ENCODE peak calls at places on chromosomes 6 and 20, in five cellular contexts. One of them, this sample, is unnamed.

GRCh38 chr20:59146801-59147118 is 16.9 kb upstream of the ZNF831 start:
- DNase-seq in HL-60: no peak
- DNase-seq in hypothalamus: no peak
- DNase-seq in stimulated activated CD4-positive, alpha-beta T cell treated with anti-CD3 and anti-CD28 coated beads, Interleukin-2, amount 100 ng/mL, for 48 hours: no peak
- DNase-seq in naive thymus-derived CD8-positive, alpha-beta T cell: no peak
- DNase-seq in this sample: no peak

GRCh38 chr20:32585011-32585518 is at the start of gene NOL4L:
- DNase-seq in HL-60: peak; percentile 29
- DNase-seq in naive thymus-derived CD8-positive, alpha-beta T cell: peak; percentile 35
- DNase-seq in stimulated activated CD4-positive, alpha-beta T cell treated with anti-CD3 and anti-CD28 coated beads, Interleukin-2, amount 100 ng/mL, for 48 hours: no peak
- DNase-seq in hypothalamus: no peak
- DNase-seq in this sample: peak; percentile 45

GRCh38 chr20:44834693-44835092 is 24.3 kb upstream of the RIMS4 start:
- DNase-seq in naive thymus-derived CD8-positive, alpha-beta T cell: no peak
- DNase-seq in HL-60: no peak
- DNase-seq in stimulated activated CD4-positive, alpha-beta T cell treated with anti-CD3 and anti-CD28 coated beads, Interleukin-2, amount 100 ng/mL, for 48 hours: no peak
- DNase-seq in hypothalamus: no peak
- DNase-seq in this sample: no peak

GRCh38 chr6:139135578-139136545 is 982 bp downstream of the HECA start:
- DNase-seq in HL-60: peak; percentile 74
- DNase-seq in hypothalamus: no peak
- DNase-seq in stimulated activated CD4-positive, alpha-beta T cell treated with anti-CD3 and anti-CD28 coated beads, Interleukin-2, amount 100 ng/mL, for 48 hours: no peak
- DNase-seq in naive thymus-derived CD8-positive, alpha-beta T cell: peak; percentile 33
- DNase-seq in this sample: peak; percentile 73

GRCh38 chr6:124926435-124926834 is 35.8 kb upstream of the RNF217 start:
- DNase-seq in HL-60: no peak
- DNase-seq in stimulated activated CD4-positive, alpha-beta T cell treated with anti-CD3 and anti-CD28 coated beads, Interleukin-2, amount 100 ng/mL, for 48 hours: no peak
- DNase-seq in hypothalamus: no peak
- DNase-seq in naive thymus-derived CD8-positive, alpha-beta T cell: no peak
- DNase-seq in this sample: no peak

GRCh38 chr20:63333241-63333836 is 27.8 kb downstream of the CHRNA4 start:
- DNase-seq in hypothalamus: no peak
- DNase-seq in HL-60: no peak
- DNase-seq in naive thymus-derived CD8-positive, alpha-beta T cell: no peak
- DNase-seq in stimulated activated CD4-positive, alpha-beta T cell treated with anti-CD3 and anti-CD28 coated beads, Interleukin-2, amount 100 ng/mL, for 48 hours: no peak
- DNase-seq in this sample: no peak

GRCh38 chr6:2414885-2415523 is 169.6 kb upstream of the GMDS start:
- DNase-seq in naive thymus-derived CD8-positive, alpha-beta T cell: no peak
- DNase-seq in HL-60: no peak
- DNase-seq in hypothalamus: no peak
- DNase-seq in stimulated activated CD4-positive, alpha-beta T cell treated with anti-CD3 and anti-CD28 coated beads, Interleukin-2, amount 100 ng/mL, for 48 hours: no peak
- DNase-seq in this sample: no peak

GRCh38 chr6:73309784-73310502 is 44.1 kb downstream of the DPPA5 start:
- DNase-seq in hypothalamus: no peak
- DNase-seq in HL-60: peak; percentile 34
- DNase-seq in naive thymus-derived CD8-positive, alpha-beta T cell: no peak
- DNase-seq in stimulated activated CD4-positive, alpha-beta T cell treated with anti-CD3 and anti-CD28 coated beads, Interleukin-2, amount 100 ng/mL, for 48 hours: peak; percentile 55
- DNase-seq in this sample: peak; percentile 59

GRCh38 chr6:27866370-27867050 is 45.7 kb downstream of the OR2B2 start:
- DNase-seq in hypothalamus: no peak
- DNase-seq in HL-60: peak; percentile 70
- DNase-seq in naive thymus-derived CD8-positive, alpha-beta T cell: peak; percentile 26
- DNase-seq in stimulated activated CD4-positive, alpha-beta T cell treated with anti-CD3 and anti-CD28 coated beads, Interleukin-2, amount 100 ng/mL, for 48 hours: peak; percentile 51
- DNase-seq in this sample: peak; percentile 32

GRCh38 chr20:6708010-6708409 is 59.5 kb upstream of the BMP2 start:
- DNase-seq in HL-60: no peak
- DNase-seq in hypothalamus: no peak
- DNase-seq in naive thymus-derived CD8-positive, alpha-beta T cell: no peak
- DNase-seq in stimulated activated CD4-positive, alpha-beta T cell treated with anti-CD3 and anti-CD28 coated beads, Interleukin-2, amount 100 ng/mL, for 48 hours: no peak
- DNase-seq in this sample: no peak

GRCh38 chr6:76886900-76887299 is 576.4 kb downstream of the HTR1B start:
- DNase-seq in HL-60: no peak
- DNase-seq in naive thymus-derived CD8-positive, alpha-beta T cell: no peak
- DNase-seq in stimulated activated CD4-positive, alpha-beta T cell treated with anti-CD3 and anti-CD28 coated beads, Interleukin-2, amount 100 ng/mL, for 48 hours: no peak
- DNase-seq in hypothalamus: no peak
- DNase-seq in this sample: no peak

GRCh38 chr6:108942556-108943492 is 94.6 kb downstream of the ARMC2 start:
- DNase-seq in naive thymus-derived CD8-positive, alpha-beta T cell: peak; percentile 65
- DNase-seq in hypothalamus: no peak
- DNase-seq in stimulated activated CD4-positive, alpha-beta T cell treated with anti-CD3 and anti-CD28 coated beads, Interleukin-2, amount 100 ng/mL, for 48 hours: peak; percentile 29
- DNase-seq in HL-60: no peak
- DNase-seq in this sample: no peak

GRCh38 chr6:43738877-43739641 is 31.0 kb upstream of the VEGFA start:
- DNase-seq in naive thymus-derived CD8-positive, alpha-beta T cell: no peak
- DNase-seq in hypothalamus: no peak
- DNase-seq in stimulated activated CD4-positive, alpha-beta T cell treated with anti-CD3 and anti-CD28 coated beads, Interleukin-2, amount 100 ng/mL, for 48 hours: no peak
- DNase-seq in HL-60: no peak
- DNase-seq in this sample: no peak

This sample was measured in B cell.